ENCODE peak calls at places on chromosomes 2 and 18, in four cellular contexts. O, B, D and V are unnamed samples. For H3K4me1, the result is how much of the 10 kb centered on the place peaks cover.

GRCh38 chr2:102737435-102737834 is 24.4 kb upstream of the TMEM182 start:
- DNase-seq in D (no peak), O (no peak), B (no peak), V (no peak)

GRCh38 chr2:177429688-177430325 is 37.2 kb downstream of the AGPS start:
- DNase-seq in B (no peak), O (no peak), D (no peak), V (no peak)

GRCh38 chr2:10054424-10054823 is 11.1 kb downstream of the KLF11 start:
- DNase-seq in O (no peak), D (no peak), B (no peak), V (no peak)

GRCh38 chr18:68520406-68521075 is 194.4 kb downstream of the TMX3 start:
- DNase-seq in B (no peak), D (no peak), O (no peak), V (no peak)

GRCh38 chr2:30374380-30374779 is 72.7 kb upstream of the LCLAT1 start:
- DNase-seq in B (no peak), O (no peak), D (no peak), V (no peak)

GRCh38 chr2:69191672-69192071 is 178.7 kb downstream of the ANTXR1 start:
- DNase-seq in O (no peak), B (no peak), D (no peak), V (no peak)

GRCh38 chr18:48028716-48029115 is 98.3 kb upstream of the SMAD2 start:
- DNase-seq in B (no peak), D (no peak), O (no peak), V (no peak)

GRCh38 chr2:152386266-152386665 is 51.3 kb downstream of the FMNL2 start:
- DNase-seq in O (no peak), B (no peak), D (no peak), V (no peak)

GRCh38 chr2:77652499-77652898 is 130.3 kb upstream of the LRRTM4 start:
- DNase-seq in D (no peak), O (no peak), B (no peak), V (no peak)

GRCh38 chr2:15672961-15673918 is 81.6 kb downstream of the DDX1 start:
- DNase-seq in B (no peak), D (no peak), O (no peak), V (no peak)

GRCh38 chr2:54176577-54176976 is 61.2 kb downstream of the ACYP2 start:
- DNase-seq in D (peak), B (no peak), O (peak), V (peak)

GRCh38 chr2:195563857-195564512 is 93.0 kb upstream of the SLC39A10 start:
- DNase-seq in B (no peak), O (no peak), D (no peak), V (no peak)

GRCh38 chr2:86274918-86275275 is 62.5 kb downstream of the REEP1 start:
- DNase-seq in D (peak), O (peak), B (no peak), V (no peak)

DNA sequence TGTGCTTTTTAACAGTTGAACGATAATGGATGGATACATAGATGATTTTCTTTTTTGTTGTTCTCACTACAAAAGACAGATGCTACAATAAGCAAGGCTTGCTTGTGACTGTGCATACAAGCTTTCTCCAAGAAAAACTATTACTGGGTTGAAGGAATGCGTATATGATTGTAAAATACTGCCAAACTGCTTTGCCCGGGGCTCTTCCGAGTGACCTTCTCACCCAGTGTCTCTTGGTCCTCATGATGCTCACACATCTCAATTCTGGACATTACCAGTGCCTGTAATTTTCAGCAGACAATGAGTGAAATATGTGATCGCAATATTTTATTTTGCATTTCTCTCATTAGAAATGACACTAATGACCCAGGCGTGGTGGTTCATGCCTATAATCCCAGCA is 35.9 kb downstream of the INPP5D start:
- DNase-seq in B (no peak), D (no peak), O (no peak), V (no peak)
- H3K4me1 ChIP-seq in B (under half), D (under half), O (under half), V (under half)

DNA sequence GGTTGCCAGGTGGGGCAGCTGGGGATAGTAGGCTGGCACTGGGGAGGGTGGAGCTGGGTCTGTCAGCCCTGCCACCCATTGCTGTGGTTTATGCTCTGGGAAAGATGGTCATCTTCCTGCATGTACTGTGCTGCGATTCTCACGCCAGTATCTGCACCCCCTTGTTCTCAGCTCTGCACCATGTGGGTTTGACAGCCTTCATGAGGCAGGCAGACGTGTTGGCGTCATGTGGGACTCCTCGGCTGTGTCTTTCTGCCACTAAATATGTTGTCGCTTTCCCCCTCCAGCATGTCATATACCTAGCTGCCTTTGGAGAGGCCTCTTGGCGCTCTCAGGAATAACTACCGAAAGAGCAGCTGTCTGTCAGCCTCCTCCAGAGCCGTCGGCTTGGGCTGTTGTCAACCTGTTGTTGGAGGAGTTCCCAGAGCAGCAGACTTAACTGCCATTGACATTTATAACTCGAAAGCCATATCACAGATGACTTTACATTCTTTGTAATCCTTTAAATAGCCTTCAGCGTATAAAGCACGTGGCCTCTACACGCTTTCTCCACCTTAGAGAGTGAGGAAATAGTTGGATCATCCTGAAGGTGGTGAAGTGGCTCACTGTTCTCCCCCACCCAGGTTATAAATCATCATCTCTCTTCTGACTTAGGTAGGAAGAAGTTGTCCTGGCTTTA is 80.4 kb upstream of the MGAT5 start:
- DNase-seq in D (no peak), B (no peak), O (peak), V (no peak)
- H3K27ac ChIP-seq in D (peak), B (no peak), O (peak), V (no peak)

DNA sequence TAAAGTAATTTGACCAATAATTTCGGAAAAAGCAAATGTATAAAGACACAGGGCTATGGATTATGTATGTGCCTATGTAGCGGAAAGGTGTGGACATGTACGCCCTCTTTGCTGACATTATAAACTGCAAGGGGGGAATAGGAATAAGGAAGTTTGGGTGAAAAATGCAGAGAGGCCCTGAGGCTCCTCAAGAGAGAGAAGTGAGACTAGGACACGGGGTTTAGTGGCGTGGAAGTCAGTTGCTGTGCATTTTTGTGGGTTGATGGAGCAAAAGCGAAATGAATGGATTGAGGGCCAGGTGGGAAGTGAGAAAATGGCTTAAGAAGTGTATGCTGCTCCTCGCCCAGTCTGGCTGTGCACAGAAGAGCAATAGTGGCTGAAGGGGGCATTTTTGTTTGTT is 96.2 kb upstream of the B3GNT7 start:
- DNase-seq in O (no peak), B (no peak), D (no peak), V (no peak)
- H3K4me1 ChIP-seq in O (under half), B (under half), D (under half), V (under half)

DNA sequence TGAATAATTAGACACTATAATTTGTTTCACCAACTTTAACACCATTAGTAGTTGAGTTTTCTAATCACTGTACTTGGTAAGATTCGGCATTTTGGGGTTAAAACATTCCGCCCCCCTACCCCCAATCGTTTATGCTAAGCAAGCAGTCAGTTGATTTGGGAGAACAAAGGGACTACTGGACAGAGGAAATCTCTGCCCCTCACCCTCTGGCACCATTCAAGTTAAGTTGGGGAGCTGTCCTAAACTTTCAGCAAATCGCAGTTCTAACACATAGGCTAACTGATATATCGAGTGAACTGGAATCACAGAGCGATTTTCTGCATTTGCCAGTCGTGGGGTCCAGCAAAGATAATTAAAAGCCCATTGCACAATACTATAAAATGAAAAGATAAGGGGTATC is 5.6 kb downstream of the KLF7 start:
- DNase-seq in B (no peak), O (no peak), D (no peak), V (no peak)
- H3K27ac ChIP-seq in B (no peak), O (peak), D (peak), V (no peak)